ENCODE peak calls at places on chromosome 7, in seven cellular contexts. E, B, Z, O, I, K and Q are unnamed samples.

GRCh38 chr7:92075455-92076158 is 58.7 kb downstream of the CYP51A1 start:
- DNase-seq in E (no peak), B (no peak), Z (no peak), O (no peak), I (no peak), K (no peak), Q (no peak)

GRCh38 chr7:1742555-1743303 is 72.7 kb downstream of the ELFN1 start:
- DNase-seq in E (peak), B (peak), Z (no peak), O (peak), I (no peak), K (peak), Q (peak)

GRCh38 chr7:6401536-6401935 is 46.2 kb downstream of the DAGLB start:
- DNase-seq in E (no peak), B (no peak), Z (no peak), O (no peak), I (no peak), K (no peak), Q (no peak)

GRCh38 chr7:120052884-120053382 is 220.0 kb upstream of the KCND2 start:
- DNase-seq in E (no peak), B (peak), Z (peak), O (peak), I (no peak), K (no peak), Q (peak)

GRCh38 chr7:111499027-111499426 is 63.3 kb downstream of the IMMP2L start:
- DNase-seq in E (no peak), B (no peak), Z (no peak), O (peak), I (no peak), K (no peak), Q (peak)

GRCh38 chr7:106721816-106722785 is 61.1 kb upstream of the CCDC71L start:
- DNase-seq in E (no peak), B (no peak), Z (no peak), O (no peak), I (no peak), K (no peak), Q (no peak)

GRCh38 chr7:155336812-155337602 is 39.3 kb downstream of the INSIG1 start:
- DNase-seq in E (no peak), B (no peak), Z (no peak), O (no peak), I (no peak), K (no peak), Q (no peak)

GRCh38 chr7:116598278-116598677 is 73.4 kb downstream of the CAV1 start:
- DNase-seq in E (no peak), B (no peak), Z (no peak), O (no peak), I (peak), K (no peak), Q (no peak)

GRCh38 chr7:83149466-83149865 is 13.2 kb downstream of the PCLO start:
- DNase-seq in E (no peak), B (no peak), Z (no peak), O (no peak), I (no peak), K (no peak), Q (no peak)

GRCh38 chr7:66739477-66739876 is 1.1 kb upstream of the RABGEF1 start:
- DNase-seq in E (no peak), B (peak), Z (no peak), O (no peak), I (peak), K (no peak), Q (no peak)

GRCh38 chr7:35558841-35559240 is 136.1 kb downstream of the HERPUD2 start:
- DNase-seq in E (no peak), B (no peak), Z (no peak), O (no peak), I (no peak), K (no peak), Q (no peak)

GRCh38 chr7:55576753-55577152 is 4.5 kb upstream of the VOPP1 start:
- DNase-seq in E (no peak), B (no peak), Z (no peak), O (no peak), I (no peak), K (no peak), Q (no peak)

GRCh38 chr7:134414109-134414508 is 44.8 kb downstream of the AKR1B1 start:
- DNase-seq in E (no peak), B (no peak), Z (no peak), O (no peak), I (no peak), K (no peak), Q (no peak)

GRCh38 chr7:120021085-120021484 is 251.9 kb upstream of the KCND2 start:
- DNase-seq in E (no peak), B (no peak), Z (no peak), O (no peak), I (no peak), K (no peak), Q (peak)

GRCh38 chr7:3138992-3139391 is 95.3 kb upstream of the CARD11 start:
- DNase-seq in E (no peak), B (no peak), Z (no peak), O (no peak), I (no peak), K (no peak), Q (no peak)

GRCh38 chr7:81908220-81908619 is 138.4 kb upstream of the HGF start:
- DNase-seq in E (no peak), B (no peak), Z (no peak), O (no peak), I (no peak), K (no peak), Q (no peak)

GRCh38 chr7:32869716-32870115 is 21.8 kb downstream of the KBTBD2 start:
- DNase-seq in E (no peak), B (no peak), Z (no peak), O (no peak), I (no peak), K (no peak), Q (no peak)

GRCh38 chr7:131733604-131734003 is 177.2 kb upstream of the PODXL start:
- DNase-seq in E (peak), B (no peak), Z (no peak), O (no peak), I (no peak), K (no peak), Q (no peak)

GRCh38 chr7:11716185-11716584 is 115.8 kb downstream of the THSD7A start:
- DNase-seq in E (no peak), B (peak), Z (no peak), O (peak), I (no peak), K (peak), Q (peak)

GRCh38 chr7:153109561-153109960 is 350.0 kb downstream of the ACTR3B start:
- DNase-seq in E (no peak), B (no peak), Z (no peak), O (no peak), I (no peak), K (no peak), Q (no peak)

GRCh38 chr7:129006636-129007414 is 48.1 kb downstream of the TNPO3 start:
- DNase-seq in E (no peak), B (no peak), Z (no peak), O (peak), I (no peak), K (no peak), Q (no peak)

GRCh38 chr7:139232377-139232717 is 1.3 kb downstream of the UBN2 start:
- DNase-seq in E (no peak), B (no peak), Z (no peak), O (no peak), I (no peak), K (no peak), Q (no peak)

GRCh38 chr7:76424413-76425111 is at the start of gene ZP3:
- DNase-seq in E (peak), B (no peak), Z (no peak), O (peak), I (no peak), K (no peak), Q (no peak)

GRCh38 chr7:73329861-73330581 is 2.1 kb downstream of the FKBP6 start:
- DNase-seq in E (no peak), B (no peak), Z (no peak), O (no peak), I (no peak), K (no peak), Q (no peak)

GRCh38 chr7:143405158-143405557 is 3.5 kb downstream of the EPHA1 start:
- DNase-seq in E (peak), B (no peak), Z (no peak), O (no peak), I (no peak), K (peak), Q (no peak)

GRCh38 chr7:106100863-106101262 is 11.2 kb downstream of the SYPL1 start:
- DNase-seq in E (no peak), B (no peak), Z (no peak), O (no peak), I (no peak), K (no peak), Q (no peak)

GRCh38 chr7:116630932-116631449 is 41.0 kb upstream of the MET start:
- DNase-seq in E (no peak), B (peak), Z (peak), O (peak), I (peak), K (no peak), Q (peak)

GRCh38 chr7:8226526-8226925 is 35.4 kb downstream of the ICA1 start:
- DNase-seq in E (no peak), B (no peak), Z (no peak), O (no peak), I (no peak), K (no peak), Q (no peak)

GRCh38 chr7:111855842-111856227 is 293.5 kb upstream of the IMMP2L start:
- DNase-seq in E (peak), B (no peak), Z (no peak), O (no peak), I (peak), K (no peak), Q (peak)

GRCh38 chr7:388461-388960 is 98.5 kb downstream of the FOXL3 start:
- DNase-seq in E (peak), B (no peak), Z (no peak), O (no peak), I (no peak), K (no peak), Q (no peak)

GRCh38 chr7:32062150-32062549 is 8.1 kb downstream of the PDE1C start:
- DNase-seq in E (peak), B (peak), Z (no peak), O (no peak), I (no peak), K (peak), Q (peak)

GRCh38 chr7:46909601-46910051 is 672.3 kb downstream of the TNS3 start:
- DNase-seq in E (no peak), B (peak), Z (peak), O (peak), I (no peak), K (peak), Q (peak)

GRCh38 chr7:17994079-17994478 is 33.6 kb downstream of the PRPS1L1 start:
- DNase-seq in E (no peak), B (no peak), Z (no peak), O (no peak), I (peak), K (peak), Q (no peak)

GRCh38 chr7:6293202-6293601 is 20.8 kb upstream of the CYTH3 start:
- DNase-seq in E (no peak), B (no peak), Z (no peak), O (no peak), I (no peak), K (no peak), Q (no peak)

GRCh38 chr7:114921636-114922150 is at the start of gene MDFIC:
- DNase-seq in E (peak), B (no peak), Z (no peak), O (peak), I (no peak), K (no peak), Q (no peak)

GRCh38 chr7:41425926-41426325 is 277.0 kb downstream of the INHBA start:
- DNase-seq in E (no peak), B (no peak), Z (no peak), O (no peak), I (no peak), K (no peak), Q (peak)

GRCh38 chr7:127359011-127359410 is 33.5 kb downstream of the ZNF800 start:
- DNase-seq in E (no peak), B (no peak), Z (no peak), O (no peak), I (no peak), K (no peak), Q (no peak)

GRCh38 chr7:130493275-130493868 is 1.5 kb downstream of the MEST start:
- DNase-seq in E (peak), B (no peak), Z (no peak), O (no peak), I (no peak), K (no peak), Q (no peak)

GRCh38 chr7:33968591-33968990 is 63.3 kb downstream of the BMPER start:
- DNase-seq in E (no peak), B (no peak), Z (no peak), O (no peak), I (no peak), K (no peak), Q (no peak)

GRCh38 chr7:30997316-30997715 is 33.6 kb downstream of the GHRHR start:
- DNase-seq in E (no peak), B (no peak), Z (no peak), O (no peak), I (no peak), K (no peak), Q (no peak)